ENCODE peak calls at places on chromosomes 7 and 10, in four cellular contexts. T, N, X and I are unnamed samples.

GRCh38 chr7:45174328-45174610 is 16.7 kb downstream of the RAMP3 start:
- DNase-seq in T (no peak), X (no peak), N (no peak), I (peak)

GRCh38 chr10:74033724-74034123 is 35.8 kb downstream of the VCL start:
- DNase-seq in N (no peak), T (no peak), X (no peak), I (no peak)

GRCh38 chr10:6162589-6163356 is 40.0 kb upstream of the PFKFB3 start:
- DNase-seq in X (no peak), N (no peak), T (no peak), I (no peak)

GRCh38 chr10:36534471-36535002 is 590.9 kb upstream of the ANKRD30A start:
- DNase-seq in T (peak), X (no peak), N (no peak), I (no peak)

GRCh38 chr10:124588736-124589451 is 127.3 kb downstream of the LHPP start:
- DNase-seq in T (no peak), N (no peak), X (peak), I (no peak)

GRCh38 chr10:32692174-32692573 is 246.2 kb downstream of the CCDC7 start:
- DNase-seq in X (no peak), T (peak), N (no peak), I (no peak)

GRCh38 chr7:27112960-27113949 is 10.8 kb upstream of the HOXA2 start:
- DNase-seq in X (peak), N (no peak), T (no peak), I (peak)

GRCh38 chr10:20247858-20248257 is 431.6 kb downstream of the PLXDC2 start:
- DNase-seq in T (no peak), X (no peak), N (no peak), I (no peak)

GRCh38 chr7:39130740-39131538 is 153.2 kb downstream of the POU6F2 start:
- DNase-seq in N (no peak), X (no peak), T (no peak), I (no peak)

GRCh38 chr7:47142169-47142866 is 439.6 kb downstream of the TNS3 start:
- DNase-seq in T (no peak), X (no peak), N (no peak), I (no peak)

GRCh38 chr10:124917168-124917938 is 24.6 kb upstream of the ZRANB1 start:
- DNase-seq in T (no peak), N (peak), X (peak), I (peak)

GRCh38 chr10:13521021-13521420 is 7.8 kb downstream of the BEND7 start:
- DNase-seq in X (no peak), N (no peak), T (no peak), I (no peak)

GRCh38 chr7:109376576-109376975 is 806.9 kb downstream of the DNAJB9 start:
- DNase-seq in X (no peak), N (no peak), T (no peak), I (no peak)

GRCh38 chr7:101172854-101173751 is 7.0 kb downstream of the NAT16 start:
- DNase-seq in N (no peak), T (no peak), X (peak), I (no peak)

GRCh38 chr7:128830231-128831177 is at the start of gene FLNC:
- DNase-seq in X (peak), N (peak), T (no peak), I (peak)

GRCh38 chr7:79624336-79624735 is 170.9 kb upstream of the MAGI2 start:
- DNase-seq in X (no peak), N (no peak), T (peak), I (no peak)

GRCh38 chr7:71221549-71221948 is 89.6 kb downstream of the GALNT17 start:
- DNase-seq in N (no peak), T (no peak), X (no peak), I (no peak)

GRCh38 chr10:122149138-122149606 is 121.9 kb upstream of the BTBD16 start:
- DNase-seq in T (no peak), N (no peak), X (no peak), I (peak)

GRCh38 chr10:33152750-33153149 is 181.7 kb downstream of the NRP1 start:
- DNase-seq in X (no peak), N (no peak), T (no peak), I (no peak)

GRCh38 chr10:110212119-110213006 is 5.0 kb downstream of the MXI1 start:
- DNase-seq in T (no peak), N (peak), X (no peak), I (no peak)

GRCh38 chr10:75448166-75448565 is 16.7 kb downstream of the LRMDA start:
- DNase-seq in N (no peak), T (no peak), X (no peak), I (no peak)

GRCh38 chr10:125484035-125484732 is 198.8 kb downstream of the TEX36 start:
- DNase-seq in T (no peak), N (no peak), X (no peak), I (no peak)

DNA sequence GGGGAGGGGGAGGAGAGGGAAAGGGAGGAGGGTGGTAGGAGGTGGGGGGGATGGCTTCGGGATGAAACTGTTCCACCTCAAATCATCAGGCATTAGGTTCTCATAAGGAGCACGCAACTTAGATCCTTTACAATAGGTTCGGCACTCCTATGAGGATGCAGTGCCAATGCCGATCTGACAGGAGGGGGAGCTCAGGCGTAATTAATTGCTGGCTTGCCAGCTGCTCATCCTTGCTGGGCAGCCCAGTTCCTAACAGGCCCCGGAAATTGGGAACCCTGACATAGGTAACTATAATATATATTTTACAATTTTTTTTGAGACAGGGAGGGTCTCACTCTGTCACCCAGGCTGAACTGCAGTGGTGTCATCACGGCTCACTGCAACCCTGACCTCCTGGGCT is 118.8 kb upstream of the SFMBT2 start:
- DNase-seq in N (no peak), X (no peak), T (no peak), I (no peak)
- TF ChIP-seq CTCF in N (no peak), X (no peak), T (peak), I (no peak)

GRCh38 chr7:130273863-130274262 is 7.2 kb downstream of the CPA2 start:
- DNase-seq in N (no peak), T (no peak), X (no peak), I (no peak)
- H3K4me3 ChIP-seq in N (peak), T (no peak), X (no peak), I (peak)

GRCh38 chr10:128144547-128144946 is 18.3 kb upstream of the MKI67 start:
- DNase-seq in T (no peak), N (no peak), X (no peak), I (no peak)

GRCh38 chr10:128150045-128150493 is 23.8 kb upstream of the MKI67 start:
- DNase-seq in N (peak), X (peak), T (no peak), I (no peak)

GRCh38 chr10:128149267-128149666 is 23.0 kb upstream of the MKI67 start:
- DNase-seq in T (no peak), X (peak), N (no peak), I (no peak)

GRCh38 chr10:128147669-128148068 is 21.4 kb upstream of the MKI67 start:
- DNase-seq in N (no peak), X (no peak), T (no peak), I (no peak)

DNA sequence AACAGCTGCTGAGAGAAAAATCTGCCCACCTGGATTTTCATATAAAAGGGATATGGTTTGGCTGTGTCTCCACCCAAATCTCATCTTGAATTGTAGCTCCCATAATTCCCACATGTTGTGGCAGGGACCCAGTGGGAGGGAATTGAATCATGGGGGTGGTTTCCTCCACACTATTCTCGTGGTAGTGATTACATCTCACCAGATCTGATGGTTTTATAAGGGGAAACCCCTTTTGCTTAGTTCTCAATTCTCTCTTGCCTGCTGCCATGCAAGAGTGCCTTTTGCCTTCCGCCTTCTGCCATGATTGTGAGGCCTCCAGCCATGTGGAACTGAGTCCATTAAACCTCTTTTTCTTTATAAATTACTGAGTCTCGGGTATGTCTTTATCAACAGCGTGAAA is 20.8 kb upstream of the MKI67 start:
- DNase-seq in N (no peak), T (no peak), X (no peak), I (no peak)
- H3K27ac ChIP-seq in N (no peak), T (no peak), X (no peak), I (no peak)

DNA sequence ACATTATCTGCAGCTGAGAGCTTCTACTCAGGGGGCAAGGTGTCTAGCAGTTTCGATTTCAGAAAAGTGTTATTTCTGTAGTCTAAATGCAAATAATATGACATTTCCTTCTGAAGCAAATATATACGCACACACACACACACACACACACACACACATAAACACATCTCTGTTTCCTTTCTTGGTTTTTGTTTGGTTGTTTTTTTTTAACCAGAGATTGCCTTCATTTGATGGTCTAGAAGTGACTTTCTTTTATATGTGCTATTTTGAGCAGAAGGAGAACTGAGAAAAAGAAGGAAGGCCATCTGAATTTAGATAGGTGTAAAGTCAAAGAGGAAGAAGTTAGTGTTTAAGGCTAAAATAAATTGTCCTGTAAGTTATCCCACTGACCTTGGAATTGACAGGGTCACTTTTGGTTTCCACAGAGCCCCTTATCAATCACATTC is 142.2 kb downstream of the TRIL start:
- DNase-seq in X (no peak), N (no peak), T (no peak), I (no peak)
- TF ChIP-seq CTCF in X (no peak), N (no peak), T (no peak), I (no peak)

DNA sequence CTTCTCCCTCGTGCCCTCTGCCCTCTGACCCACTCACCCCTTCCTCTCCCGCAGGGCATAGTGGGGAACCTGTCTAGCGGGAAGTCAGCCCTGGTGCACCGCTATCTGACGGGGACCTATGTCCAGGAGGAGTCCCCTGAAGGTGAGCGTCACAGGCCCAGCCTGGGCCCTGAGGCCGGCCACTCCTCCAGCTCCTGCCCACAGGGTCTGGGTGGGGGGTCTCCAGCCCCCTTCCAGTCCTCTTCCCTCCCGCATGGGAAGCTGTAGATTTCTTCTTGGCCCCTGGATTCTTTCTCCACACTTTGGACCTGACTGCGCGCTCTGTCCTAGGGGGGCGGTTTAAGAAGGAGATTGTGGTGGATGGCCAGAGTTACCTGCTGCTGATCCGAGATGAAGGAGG is 30.8 kb downstream of the AGAP3 start:
- DNase-seq in T (no peak), N (no peak), X (peak), I (no peak)
- H3K4me3 ChIP-seq in T (no peak), N (no peak), X (no peak), I (no peak)

GRCh38 chr10:127976701-127977367 is 69.9 kb downstream of the PTPRE start:
- DNase-seq in T (no peak), X (no peak), N (no peak), I (peak)
- H3K27ac ChIP-seq in T (no peak), X (no peak), N (no peak), I (peak)

GRCh38 chr10:99906470-99906869 is 103.3 kb downstream of the DNMBP start:
- DNase-seq in X (no peak), N (no peak), T (peak), I (no peak)
- TF ChIP-seq CTCF in X (no peak), N (no peak), T (no peak), I (no peak)

GRCh38 chr10:101818119-101818957 is at the start of gene OGA:
- DNase-seq in N (peak), T (peak), X (peak), I (peak)
- H3K4me3 ChIP-seq in N (peak), T (peak), X (peak), I (peak)

DNA sequence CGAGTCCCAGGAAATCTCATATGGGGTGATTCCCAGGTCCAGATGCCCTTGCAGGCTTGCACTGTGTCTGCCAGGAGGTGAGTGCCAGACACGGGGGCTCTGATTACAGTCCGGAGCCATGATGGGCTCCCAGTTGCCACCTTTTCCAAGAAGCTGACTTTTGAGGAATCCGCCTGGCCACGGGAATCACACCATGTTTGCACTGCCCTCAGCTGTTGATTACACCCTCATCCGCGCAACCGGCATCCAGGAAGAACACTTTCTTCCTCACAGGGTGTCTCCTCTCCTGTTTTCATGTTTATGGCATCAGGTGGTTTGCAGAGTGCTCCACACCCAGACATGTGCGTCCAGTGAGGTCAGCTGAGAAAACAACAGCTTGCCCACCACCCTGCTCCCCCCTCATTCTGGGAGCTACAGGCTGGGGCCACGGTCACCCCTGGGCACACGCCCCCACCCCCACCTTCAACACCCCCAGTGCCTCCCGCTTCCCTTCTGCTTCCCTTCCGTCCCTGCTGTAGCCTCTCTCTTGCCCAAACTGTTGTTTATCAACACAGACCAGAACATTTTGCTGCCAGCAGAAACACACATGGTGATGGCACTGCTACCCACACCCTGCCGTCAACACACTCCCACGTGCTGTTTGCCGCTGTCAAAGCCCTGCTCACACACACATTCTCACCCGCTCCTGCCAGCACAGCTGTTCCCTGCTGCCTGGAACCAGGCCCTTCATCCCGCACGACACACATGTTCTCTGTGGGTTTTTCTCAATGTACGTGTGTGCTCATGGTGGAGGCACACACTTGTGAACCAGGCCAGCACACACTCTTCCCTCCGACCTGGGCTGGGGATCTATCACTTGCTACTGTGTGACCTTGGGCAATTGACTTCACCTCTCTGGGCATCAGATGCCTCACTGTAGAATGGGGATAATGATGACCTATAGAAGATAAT is 35.8 kb downstream of the DDIT4 start:
- DNase-seq in N (no peak), T (no peak), X (no peak), I (no peak)
- H3K27ac ChIP-seq in N (no peak), T (peak), X (no peak), I (no peak)

GRCh38 chr10:129967579-129968019 is 3.5 kb upstream of the EBF3 start:
- DNase-seq in T (no peak), X (peak), N (no peak), I (peak)

GRCh38 chr10:129966831-129967578 is 2.9 kb upstream of the EBF3 start:
- DNase-seq in T (no peak), X (peak), N (no peak), I (peak)

GRCh38 chr10:129969528-129970264 is 5.6 kb upstream of the EBF3 start:
- DNase-seq in X (no peak), N (no peak), T (no peak), I (no peak)

GRCh38 chr10:129968937-129969527 is 5.0 kb upstream of the EBF3 start:
- DNase-seq in T (no peak), X (peak), N (no peak), I (peak)

GRCh38 chr10:129968020-129968861 is 4.2 kb upstream of the EBF3 start:
- DNase-seq in N (no peak), T (no peak), X (peak), I (no peak)
- TF ChIP-seq CTCF in N (no peak), T (no peak), X (no peak), I (no peak)